ENCODE peak calls at places on chromosome 10, in eight cellular contexts. T, Y, S, A, G, O, C and U are unnamed samples.

GRCh38 chr10:35640951-35641429 is 1.1 kb downstream of the FZD8 start:
- DNase-seq in G (peak; percentile 33), C (no peak), S (peak; percentile 19), O (peak; percentile 86), A (peak; percentile 82), T (peak; percentile 79), Y (peak; percentile 85), U (peak; percentile 67)

GRCh38 chr10:103153302-103153759 is 39.7 kb downstream of the NT5C2 start:
- DNase-seq in S (no peak), O (peak; percentile 65), C (no peak), T (peak; percentile 56), A (no peak), Y (no peak), G (no peak), U (peak; percentile 36)

GRCh38 chr10:5629789-5630436 is 36.5 kb downstream of the ASB13 start:
- DNase-seq in G (peak; percentile 63), A (peak; percentile 80), O (peak; percentile 76), S (no peak), C (peak; percentile 87), Y (peak; percentile 88), T (peak; percentile 84), U (peak; percentile 32)

GRCh38 chr10:3780766-3781457 is 4.1 kb downstream of the KLF6 start:
- DNase-seq in A (no peak), T (peak; percentile 54), S (no peak), O (peak; percentile 50), C (no peak), G (no peak), Y (peak; percentile 83), U (no peak)

GRCh38 chr10:87579563-87579962 is 74.9 kb downstream of the MINPP1 start:
- DNase-seq in T (no peak), C (no peak), Y (no peak), S (no peak), O (no peak), G (no peak), A (no peak), U (no peak)

GRCh38 chr10:1316107-1316805 is 260.1 kb downstream of the WDR37 start:
- DNase-seq in O (no peak), S (no peak), T (no peak), C (no peak), A (no peak), Y (no peak), G (no peak), U (no peak)

GRCh38 chr10:43452356-43452914 is 15.5 kb downstream of the ZNF487 start:
- DNase-seq in O (no peak), G (no peak), C (no peak), S (no peak), Y (no peak), T (no peak), A (no peak), U (no peak)

GRCh38 chr10:123808286-123808685 is 83.3 kb downstream of the CPXM2 start:
- DNase-seq in G (no peak), A (no peak), O (no peak), T (no peak), S (no peak), C (no peak), Y (no peak), U (no peak)

GRCh38 chr10:88437411-88437810 is 145.7 kb downstream of the RNLS start:
- DNase-seq in O (no peak), T (no peak), C (no peak), G (no peak), A (no peak), Y (no peak), S (no peak), U (no peak)

GRCh38 chr10:85319826-85320225 is 991.4 kb downstream of the CCSER2 start:
- DNase-seq in O (no peak), G (peak; percentile 45), S (no peak), T (peak; percentile 39), C (no peak), Y (no peak), A (peak; percentile 76), U (no peak)

GRCh38 chr10:34145751-34146150 is 669.3 kb downstream of the PARD3 start:
- DNase-seq in A (no peak), G (no peak), C (no peak), T (no peak), Y (no peak), O (peak; percentile 37), S (no peak), U (no peak)

GRCh38 chr10:77552252-77552651 is 85.4 kb downstream of the KCNMA1 start:
- DNase-seq in S (no peak), A (no peak), Y (no peak), T (no peak), G (no peak), C (no peak), O (no peak), U (no peak)

GRCh38 chr10:30014511-30014910 is 44.9 kb downstream of the JCAD start:
- DNase-seq in T (no peak), C (no peak), S (no peak), O (no peak), G (no peak), Y (no peak), A (no peak), U (no peak)

GRCh38 chr10:78774999-78775711 is 293.6 kb upstream of the ZMIZ1 start:
- DNase-seq in S (no peak), A (no peak), G (no peak), T (peak; percentile 87), C (no peak), O (peak; percentile 81), Y (no peak), U (peak; percentile 55)

GRCh38 chr10:102502029-102502336 is 529 bp downstream of the ACTR1A start:
- DNase-seq in C (peak; percentile 99), Y (peak; percentile 98), G (peak; percentile 93), A (peak; percentile 99), O (peak; percentile 100), T (peak; percentile 100), S (peak; percentile 94), U (peak; percentile 99)

GRCh38 chr10:73590881-73591577 is at the start of gene USP54:
- DNase-seq in T (no peak), Y (no peak), S (peak; percentile 54), O (peak; percentile 84), A (no peak), C (peak; percentile 75), G (no peak), U (peak; percentile 55)

GRCh38 chr10:73591935-73592699 is 975 bp upstream of the USP54 start:
- DNase-seq in G (peak; percentile 41), O (peak; percentile 64), A (peak; percentile 63), C (peak; percentile 80), S (peak; percentile 34), T (peak; percentile 84), Y (no peak), U (no peak)

GRCh38 chr10:73593110-73593509 is 2.0 kb upstream of the USP54 start:
- DNase-seq in A (no peak), Y (no peak), O (no peak), T (no peak), G (no peak), C (no peak), S (no peak), U (no peak)

GRCh38 chr10:73589538-73590126 is 1.5 kb downstream of the USP54 start:
- DNase-seq in O (no peak), Y (no peak), G (no peak), A (no peak), S (no peak), T (peak; percentile 14), C (peak; percentile 27), U (no peak)

DNA sequence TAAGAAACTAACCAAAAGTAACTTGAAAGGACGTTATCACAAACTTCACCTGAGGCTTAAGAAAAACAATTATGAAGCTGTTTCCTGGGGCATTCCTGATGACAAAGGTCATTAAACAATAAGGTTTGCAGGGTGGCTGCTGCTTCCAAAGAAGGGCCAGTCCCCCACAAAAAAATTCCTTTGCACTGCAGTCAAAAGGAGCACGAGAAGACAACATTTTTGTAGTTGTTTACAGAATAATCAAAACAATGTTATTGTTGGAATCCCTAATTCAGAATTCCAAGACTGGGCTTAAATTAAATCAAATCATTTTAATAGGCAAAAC is 398 bp upstream of the USP54 start:
- DNase-seq in C (peak; percentile 26), O (no peak), A (no peak), G (no peak), Y (no peak), S (no peak), T (no peak), U (no peak)
- H3K4me3 ChIP-seq in C (no peak overlapping the region), O (no peak overlapping the region), A (no peak overlapping the region), G (peak overlapping the region; percentile 60), Y (no peak overlapping the region), S (no peak overlapping the region), T (no peak overlapping the region), U (no peak overlapping the region)

DNA sequence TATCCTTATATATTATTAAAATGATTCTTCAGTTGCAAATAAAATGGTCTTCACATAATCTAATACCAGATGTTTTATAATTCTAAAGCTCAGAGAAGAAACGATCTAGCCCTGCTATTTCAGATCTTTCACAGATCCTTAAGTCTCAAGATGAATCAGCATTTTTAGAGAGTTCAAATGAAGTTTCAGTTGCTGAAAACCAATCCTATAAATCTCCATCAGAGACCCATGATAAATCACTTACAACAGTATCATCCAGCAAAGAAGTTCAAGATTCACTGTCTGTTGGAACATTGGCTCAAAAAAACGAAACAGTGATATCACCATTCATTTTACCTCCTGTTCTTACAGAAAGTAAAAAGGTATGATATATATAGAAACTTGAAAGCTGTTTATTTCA is 137.0 kb downstream of the CCDC7 start:
- DNase-seq in O (no peak), G (no peak), S (no peak), T (no peak), A (no peak), C (no peak), Y (no peak), U (no peak)
- H3K4me3 ChIP-seq in O (no peak overlapping the region), G (no peak overlapping the region), S (no peak overlapping the region), T (no peak overlapping the region), A (no peak overlapping the region), C (no peak overlapping the region), Y (no peak overlapping the region), U (no peak overlapping the region)

DNA sequence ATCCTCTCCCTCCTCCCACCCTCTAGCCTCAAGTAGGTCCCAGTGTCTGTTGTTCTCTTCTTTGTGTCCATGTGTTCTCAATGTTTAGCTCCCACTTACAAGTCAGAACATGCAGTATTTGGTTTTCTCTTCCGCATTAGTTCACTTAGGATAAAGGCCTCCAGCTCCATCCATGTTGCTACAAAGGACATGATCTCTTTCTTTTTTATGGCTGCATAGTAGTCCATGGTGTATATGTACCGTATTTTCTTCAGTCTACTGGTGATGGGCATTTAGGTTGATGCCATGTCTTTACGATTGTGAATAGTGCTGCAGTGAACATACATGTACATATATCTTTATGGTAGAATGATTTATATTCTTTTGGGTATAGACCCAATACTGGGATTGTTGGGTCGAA is 1.6 kb upstream of the GOT1 start:
- DNase-seq in C (no peak), S (no peak), T (no peak), Y (no peak), O (no peak), A (no peak), G (no peak), U (no peak)
- H3K4me3 ChIP-seq in C (no peak overlapping the region), S (peak overlapping the region; percentile 81), T (no peak overlapping the region), Y (peak overlapping the region; percentile 83), O (no peak overlapping the region), A (peak overlapping the region; percentile 93), G (peak overlapping the region; percentile 97), U (peak overlapping the region; percentile 90)

DNA sequence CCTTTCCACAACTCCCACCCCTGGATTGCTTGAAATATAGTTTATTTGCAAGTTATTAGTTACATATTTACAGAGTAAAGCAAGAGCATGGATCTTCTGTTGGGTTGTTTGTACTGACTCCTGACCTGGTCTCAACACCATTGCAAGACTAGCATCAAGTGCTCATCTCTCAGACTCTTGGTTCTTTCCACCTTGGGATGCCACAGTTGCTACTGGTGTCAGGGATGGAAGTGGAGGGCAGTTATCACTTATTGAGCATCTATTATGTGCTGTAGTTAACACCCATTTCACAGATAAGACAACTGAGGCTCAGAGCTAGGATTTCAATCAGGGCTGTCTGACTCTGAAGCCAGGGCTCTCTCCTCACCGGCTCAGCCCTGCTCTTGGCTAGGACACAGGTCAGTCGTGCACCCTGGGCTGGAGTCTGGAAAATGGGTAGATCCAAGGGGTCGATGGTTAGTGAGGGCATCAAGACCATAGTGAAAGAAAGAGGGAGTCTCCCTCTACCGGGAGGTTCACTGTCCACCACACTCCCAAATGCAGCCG is 614 bp upstream of the ADAMTS14 start:
- DNase-seq in A (no peak), O (no peak), T (no peak), S (no peak), C (no peak), G (no peak), Y (no peak), U (no peak)
- H3K4me3 ChIP-seq in A (peak overlapping the region; percentile 47), O (peak overlapping the region; percentile 57), T (no peak overlapping the region), S (peak overlapping the region; percentile 52), C (peak overlapping the region; percentile 52), G (peak overlapping the region; percentile 45), Y (no peak overlapping the region), U (peak overlapping the region; percentile 60)